ENCODE peak calls at places on chromosomes 5 and 9, in four cellular contexts. N is NCI-H774; P is stimulated activated CD4-positive, alpha-beta T cell treated with anti-CD3 and anti-CD28 coated beads, TNF-alpha, amount 100 ng/mL, for 1 hour; G is astrocyte of the spinal cord. B is an unnamed sample.

GRCh38 chr5:39760385-39761198 is 335.8 kb upstream of the DAB2 start:
- DNase-seq in N (no peak), P (no peak), G (peak; percentile 97), B (no peak)

GRCh38 chr9:134157378-134157885 is 6.9 kb downstream of the RNU6ATAC start:
- DNase-seq in N (no peak), P (no peak), G (no peak), B (no peak)

GRCh38 chr9:112751059-112751795 is 667 bp downstream of the SNX30 start:
- DNase-seq in N (peak; percentile 4), P (no peak), G (peak; percentile 87), B (no peak)

GRCh38 chr9:135321580-135321979 is 158.0 kb upstream of the PPP1R26 start:
- DNase-seq in N (no peak), P (no peak), G (no peak), B (no peak)

GRCh38 chr5:122081541-122081940 is 3.5 kb upstream of the LOX start:
- DNase-seq in N (no peak), P (no peak), G (no peak), B (no peak)

GRCh38 chr5:101418735-101419134 is 515.7 kb upstream of the ST8SIA4 start:
- DNase-seq in N (no peak), P (no peak), G (peak; percentile 22), B (no peak)

GRCh38 chr5:124650960-124651662 is 95.3 kb downstream of the ZNF608 start:
- DNase-seq in N (no peak), P (no peak), G (peak; percentile 89), B (no peak)

GRCh38 chr5:91171322-91171721 is 211.8 kb downstream of the ARRDC3 start:
- DNase-seq in N (no peak), P (no peak), G (no peak), B (no peak)

GRCh38 chr9:129141066-129142041 is 30.1 kb downstream of the PTPA start:
- DNase-seq in N (no peak), P (no peak), G (peak; percentile 96), B (no peak)

GRCh38 chr5:36657563-36657995 is 51.2 kb downstream of the SLC1A3 start:
- DNase-seq in N (no peak), P (no peak), G (peak; percentile 99), B (no peak)

GRCh38 chr9:133769511-133770075 is 31.4 kb upstream of the SARDH start:
- DNase-seq in N (no peak), P (no peak), G (no peak), B (no peak)

GRCh38 chr9:116087751-116088194 is 65.8 kb upstream of the PAPPA start:
- DNase-seq in N (peak; percentile 20), P (no peak), G (peak; percentile 81), B (no peak)

GRCh38 chr5:150112211-150113046 is 26.1 kb upstream of the CSF1R start:
- DNase-seq in N (no peak), P (no peak), G (peak; percentile 89), B (no peak)

GRCh38 chr5:104111622-104112021 is 549.0 kb upstream of the NUDT12 start:
- DNase-seq in N (no peak), P (no peak), G (no peak), B (no peak)

GRCh38 chr9:38619556-38620447 is 594 bp downstream of the ANKRD18A start:
- DNase-seq in N (peak; percentile 21), P (no peak), G (no peak), B (no peak)

GRCh38 chr5:96048763-96049162 is 87.1 kb upstream of the ELL2 start:
- DNase-seq in N (no peak), P (no peak), G (no peak), B (no peak)

GRCh38 chr5:176895829-176896228 is 3.3 kb downstream of the HK3 start:
- DNase-seq in N (no peak), P (no peak), G (no peak), B (no peak)

GRCh38 chr9:137045294-137046093 is 483 bp downstream of the NPDC1 start:
- DNase-seq in N (peak; percentile 9), P (no peak), G (peak; percentile 38), B (no peak)

GRCh38 chr5:1005362-1005851 is 3.2 kb upstream of the NKD2 start:
- DNase-seq in N (no peak), P (no peak), G (no peak), B (no peak)

GRCh38 chr5:28779161-28779754 is 1740.9 kb upstream of the CDH9 start:
- DNase-seq in N (peak; percentile 49), P (no peak), G (no peak), B (no peak)

GRCh38 chr9:131847665-131848354 is 107.9 kb upstream of the RAPGEF1 start:
- DNase-seq in N (no peak), P (no peak), G (no peak), B (no peak)

GRCh38 chr5:95238560-95239325 is 46.2 kb downstream of the MCTP1 start:
- DNase-seq in N (no peak), P (no peak), G (peak; percentile 62), B (no peak)

GRCh38 chr5:106174903-106175302 is 1495.8 kb downstream of the EFNA5 start:
- DNase-seq in N (no peak), P (no peak), G (no peak), B (no peak)

GRCh38 chr9:127358023-127358535 is 38.9 kb upstream of the SLC2A8 start:
- DNase-seq in N (no peak), P (no peak), G (no peak), B (no peak)

GRCh38 chr9:121498150-121498486 is 1.5 kb downstream of the GGTA1 start:
- DNase-seq in N (peak; percentile 77), P (no peak), G (peak; percentile 73), B (no peak)

GRCh38 chr9:128627127-128627715 is 29.4 kb downstream of the DYNC2I2 start:
- DNase-seq in N (no peak), P (no peak), G (no peak), B (no peak)

GRCh38 chr5:134018154-134018985 is 13.6 kb upstream of the VDAC1 start:
- DNase-seq in N (no peak), P (no peak), G (no peak), B (no peak)

GRCh38 chr5:77066823-77067442 is 20.2 kb downstream of the ZBED3 start:
- DNase-seq in N (no peak), P (no peak), G (peak; percentile 84), B (no peak)

GRCh38 chr5:42636425-42636824 is 120.2 kb upstream of the CCDC152 start:
- DNase-seq in N (no peak), P (no peak), G (no peak), B (no peak)

GRCh38 chr5:52853573-52854163 is 66.0 kb downstream of the ITGA1 start:
- DNase-seq in N (no peak), P (no peak), G (no peak), B (no peak)